ENCODE peak calls at places on chromosomes 3 and 15, in seven cellular contexts. W is RWPE2, M is endothelial cell of umbilical vein, P is MM.1S, X is dorsolateral prefrontal cortex, T is PC-9, U is Peyer's patch. Z is an unnamed sample.

GRCh38 chr15:36757189-36757814 is 177.9 kb downstream of the CDIN1 start:
- DNase-seq in X (peak), U (no peak), T (no peak), M (no peak), P (no peak), W (no peak), Z (no peak)

GRCh38 chr3:145017959-145018358 is 1046.3 kb downstream of the DIPK2A start:
- DNase-seq in P (no peak), T (no peak), U (no peak), X (no peak), M (no peak), W (no peak), Z (no peak)

GRCh38 chr3:127452321-127452821 is 138.2 kb downstream of the TPRA1 start:
- DNase-seq in M (no peak), W (peak), T (no peak), P (no peak), X (peak), U (peak), Z (no peak)

GRCh38 chr15:77481670-77482069 is 61.0 kb downstream of the HMG20A start:
- DNase-seq in P (no peak), W (no peak), U (no peak), T (no peak), X (no peak), M (peak), Z (no peak)

GRCh38 chr3:151903501-151903991 is 30.1 kb downstream of the SUCNR1 start:
- DNase-seq in T (no peak), M (peak), P (peak), W (no peak), U (no peak), X (no peak), Z (no peak)

GRCh38 chr3:50287262-50287661 is 5.0 kb downstream of the IFRD2 start:
- DNase-seq in W (no peak), M (no peak), X (no peak), P (no peak), T (no peak), U (no peak), Z (no peak)

GRCh38 chr3:171419457-171419856 is 40.7 kb downstream of the TNIK start:
- DNase-seq in P (no peak), W (no peak), T (no peak), U (no peak), M (no peak), X (peak), Z (no peak)

GRCh38 chr3:105394177-105394576 is 27.5 kb downstream of the ALCAM start:
- DNase-seq in P (no peak), M (peak), U (no peak), T (no peak), W (peak), X (no peak), Z (no peak)

GRCh38 chr3:134607054-134608022 is 43.5 kb downstream of the KY start:
- DNase-seq in U (peak), T (no peak), M (no peak), W (no peak), P (no peak), X (no peak), Z (no peak)

GRCh38 chr3:179430277-179430870 is 20.9 kb downstream of the GNB4 start:
- DNase-seq in T (no peak), W (no peak), P (no peak), X (no peak), M (no peak), U (no peak), Z (no peak)

GRCh38 chr15:56244237-56244810 is 645 bp upstream of the RFX7 start:
- DNase-seq in P (no peak), W (peak), T (peak), U (peak), X (peak), M (peak), Z (peak)

DNA sequence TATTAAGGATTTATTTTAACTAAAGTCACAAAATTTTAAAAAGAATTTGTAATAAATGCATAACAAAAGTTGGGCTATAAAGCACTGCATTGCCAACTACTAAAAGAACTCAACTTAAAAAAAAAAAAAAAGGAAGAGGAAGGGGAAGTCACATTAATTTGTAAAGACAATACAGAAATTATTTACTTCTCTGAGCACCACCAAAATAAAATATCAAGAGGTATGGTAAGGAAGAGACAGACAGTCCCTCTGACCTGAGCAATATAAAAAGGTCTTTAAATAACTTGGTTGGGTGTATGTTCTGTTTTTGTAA is 83.5 kb downstream of the UACA start:
- DNase-seq in U (no peak), M (no peak), W (no peak), P (no peak), T (no peak), X (no peak), Z (no peak)
- TF ChIP-seq CTCF in U (no peak), M (no peak), W (peak), P (no peak), T (peak), X (peak), Z (peak)

DNA sequence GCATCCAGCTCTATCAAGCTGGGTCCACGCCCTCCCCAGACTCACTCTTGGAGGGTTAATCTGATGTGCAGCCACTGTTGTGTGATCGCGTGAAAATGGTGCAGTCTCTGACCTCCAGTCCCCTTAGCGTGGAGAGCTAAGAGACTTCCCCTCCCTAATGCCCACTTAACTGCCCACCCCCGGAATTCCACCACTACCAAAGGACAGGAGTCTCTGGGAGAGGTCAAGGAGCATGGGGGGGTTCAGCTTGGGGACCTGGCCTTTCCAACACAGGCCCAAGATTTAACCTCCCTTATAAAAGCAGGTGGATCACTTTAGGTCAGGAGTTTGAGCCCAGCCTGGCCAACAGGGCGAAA is 48.8 kb downstream of the CCDC12 start:
- DNase-seq in M (no peak), X (no peak), P (no peak), W (no peak), T (no peak), U (no peak), Z (no peak)
- H3K27ac ChIP-seq in M (no peak), X (no peak), P (peak), W (no peak), T (no peak), U (peak), Z (no peak)

GRCh38 chr3:154314152-154314551 is 10.1 kb downstream of the DHX36 start:
- DNase-seq in T (no peak), P (no peak), W (no peak), M (no peak), X (no peak), U (no peak), Z (no peak)
- TF ChIP-seq CTCF in T (peak), P (peak), W (no peak), M (no peak), X (no peak), U (no peak), Z (no peak)

GRCh38 chr3:11613319-11613718 is 30.4 kb downstream of the VGLL4 start:
- DNase-seq in M (no peak), P (no peak), T (no peak), U (no peak), X (no peak), W (no peak), Z (no peak)
- H3K27ac ChIP-seq in M (no peak), P (no peak), T (no peak), U (no peak), X (peak), W (no peak), Z (no peak)

DNA sequence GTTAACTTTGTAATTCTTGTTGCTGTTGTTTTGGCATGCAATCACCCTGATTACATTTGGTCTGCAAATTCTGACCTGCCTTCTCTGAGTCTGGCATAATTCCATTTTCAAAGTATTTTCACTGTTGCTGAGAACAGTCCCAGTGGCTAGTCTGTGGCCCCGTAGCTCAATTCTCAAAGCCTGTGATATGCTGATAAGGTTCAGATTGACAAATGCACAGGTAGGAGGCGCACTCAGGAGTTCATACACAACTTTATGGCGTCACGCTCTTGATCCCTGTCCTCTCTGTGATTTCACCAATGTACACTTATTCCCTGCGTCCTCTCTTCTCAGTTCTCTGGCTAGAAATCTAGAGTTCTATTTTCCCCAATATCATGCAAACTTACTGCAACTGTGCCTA is 376.6 kb upstream of the SLCO3A1 start:
- DNase-seq in X (no peak), T (no peak), W (no peak), M (no peak), U (no peak), P (no peak), Z (no peak)
- TF ChIP-seq CTCF in X (no peak), T (no peak), W (no peak), M (no peak), U (no peak), P (no peak), Z (no peak)